ENCODE peak calls at places on chromosomes 4 and X, in five cellular contexts. One of them, this sample, is unnamed.

GRCh38 chrX:1719270-1719669 is 104.4 kb downstream of the ASMT start:
- DNase-seq in lower leg skin: no peak
- DNase-seq in H1: no peak
- DNase-seq in adrenal gland: no peak
- DNase-seq in A549: no peak
- DNase-seq in this sample: no peak

GRCh38 chrX:151754042-151754419 is 19.5 kb downstream of the CNGA2 start:
- DNase-seq in H1: peak; percentile 43
- DNase-seq in adrenal gland: no peak
- DNase-seq in A549: peak; percentile 11
- DNase-seq in lower leg skin: peak; percentile 74
- DNase-seq in this sample: no peak

GRCh38 chr4:129446074-129446473 is 350.1 kb downstream of the C4orf33 start:
- DNase-seq in adrenal gland: no peak
- DNase-seq in lower leg skin: no peak
- DNase-seq in H1: no peak
- DNase-seq in A549: no peak
- DNase-seq in this sample: no peak

GRCh38 chrX:13868481-13869040 is 51.7 kb upstream of the GPM6B start:
- DNase-seq in lower leg skin: no peak
- DNase-seq in H1: no peak
- DNase-seq in adrenal gland: no peak
- DNase-seq in A549: no peak
- DNase-seq in this sample: no peak

GRCh38 chrX:29788991-29789699 is 426.2 kb upstream of the MAGEB2 start:
- DNase-seq in A549: no peak
- DNase-seq in lower leg skin: no peak
- DNase-seq in H1: no peak
- DNase-seq in adrenal gland: no peak
- DNase-seq in this sample: no peak

GRCh38 chrX:40543661-40544328 is 37.0 kb upstream of the ATP6AP2 start:
- DNase-seq in lower leg skin: no peak
- DNase-seq in H1: no peak
- DNase-seq in adrenal gland: no peak
- DNase-seq in A549: no peak
- DNase-seq in this sample: no peak

GRCh38 chrX:39532761-39533160 is 565.0 kb downstream of the BCOR start:
- DNase-seq in lower leg skin: peak; percentile 54
- DNase-seq in adrenal gland: no peak
- DNase-seq in A549: no peak
- DNase-seq in H1: no peak
- DNase-seq in this sample: no peak

GRCh38 chrX:43969504-43970501 is 3.4 kb downstream of the NDP start:
- DNase-seq in adrenal gland: no peak
- DNase-seq in lower leg skin: no peak
- DNase-seq in A549: no peak
- DNase-seq in H1: no peak
- DNase-seq in this sample: no peak

GRCh38 chrX:68829594-68830485 is 1.0 kb downstream of the EFNB1 start:
- DNase-seq in A549: peak; percentile 14
- DNase-seq in lower leg skin: peak; percentile 87
- DNase-seq in H1: peak; percentile 40
- DNase-seq in adrenal gland: no peak
- DNase-seq in this sample: no peak

GRCh38 chr4:164956766-164957643 is 20.5 kb downstream of the TRIM61 start:
- DNase-seq in A549: peak; percentile 72
- DNase-seq in H1: peak; percentile 69
- DNase-seq in lower leg skin: peak; percentile 90
- DNase-seq in adrenal gland: peak; percentile 82
- DNase-seq in this sample: peak; percentile 24

GRCh38 chr4:77956917-77957316 is 94.3 kb downstream of the MRPL1 start:
- DNase-seq in A549: no peak
- DNase-seq in lower leg skin: no peak
- DNase-seq in adrenal gland: no peak
- DNase-seq in H1: no peak
- DNase-seq in this sample: no peak

GRCh38 chr4:26362745-26363439 is 42.1 kb downstream of the RBPJ start:
- DNase-seq in H1: no peak
- DNase-seq in A549: no peak
- DNase-seq in adrenal gland: no peak
- DNase-seq in lower leg skin: no peak
- DNase-seq in this sample: no peak

GRCh38 chrX:11397680-11398079 is 104.5 kb downstream of the AMELX start:
- DNase-seq in lower leg skin: no peak
- DNase-seq in A549: no peak
- DNase-seq in H1: no peak
- DNase-seq in adrenal gland: no peak
- DNase-seq in this sample: no peak

GRCh38 chr4:522911-523443 is 24.0 kb downstream of the PIGG start:
- DNase-seq in adrenal gland: no peak
- DNase-seq in lower leg skin: no peak
- DNase-seq in A549: no peak
- DNase-seq in H1: no peak
- DNase-seq in this sample: no peak

GRCh38 chrX:109629310-109629709 is 4.3 kb upstream of the KCNE5 start:
- DNase-seq in adrenal gland: no peak
- DNase-seq in H1: no peak
- DNase-seq in lower leg skin: no peak
- DNase-seq in A549: no peak
- DNase-seq in this sample: no peak

GRCh38 chrX:9147631-9148189 is 113.8 kb upstream of the FAM9B start:
- DNase-seq in H1: peak; percentile 45
- DNase-seq in lower leg skin: no peak
- DNase-seq in adrenal gland: no peak
- DNase-seq in A549: no peak
- DNase-seq in this sample: no peak

GRCh38 chr4:56976878-56977320 is 507 bp downstream of the NOA1 start:
- DNase-seq in A549: peak; percentile 12
- DNase-seq in lower leg skin: no peak
- DNase-seq in adrenal gland: peak; percentile 27
- DNase-seq in H1: peak; percentile 78
- DNase-seq in this sample: no peak

GRCh38 chrX:153516055-153516454 is 1.4 kb upstream of the ATP2B3 start:
- DNase-seq in A549: no peak
- DNase-seq in adrenal gland: no peak
- DNase-seq in H1: no peak
- DNase-seq in lower leg skin: no peak
- DNase-seq in this sample: no peak

GRCh38 chr4:127601029-127601428 is 31.7 kb upstream of the INTU start:
- DNase-seq in adrenal gland: no peak
- DNase-seq in lower leg skin: no peak
- DNase-seq in A549: no peak
- DNase-seq in H1: no peak
- DNase-seq in this sample: no peak

GRCh38 chr4:159052315-159052714 is 50.6 kb upstream of the RAPGEF2 start:
- DNase-seq in A549: no peak
- DNase-seq in lower leg skin: no peak
- DNase-seq in adrenal gland: no peak
- DNase-seq in H1: no peak
- DNase-seq in this sample: no peak

GRCh38 chr4:76463568-76463967 is 28.5 kb downstream of the SHROOM3 start:
- DNase-seq in H1: no peak
- DNase-seq in A549: no peak
- DNase-seq in adrenal gland: no peak
- DNase-seq in lower leg skin: no peak
- DNase-seq in this sample: no peak

GRCh38 chr4:54541426-54542118 is 116.2 kb upstream of the KIT start:
- DNase-seq in A549: no peak
- DNase-seq in lower leg skin: no peak
- DNase-seq in adrenal gland: no peak
- DNase-seq in H1: no peak
- DNase-seq in this sample: no peak

GRCh38 chr4:3190549-3190948 is 58.4 kb upstream of the MSANTD1 start:
- DNase-seq in lower leg skin: peak; percentile 46
- DNase-seq in adrenal gland: no peak
- DNase-seq in A549: no peak
- DNase-seq in H1: no peak
- DNase-seq in this sample: no peak

GRCh38 chr4:184614509-184614908 is 34.7 kb downstream of the CASP3 start:
- DNase-seq in adrenal gland: no peak
- DNase-seq in lower leg skin: no peak
- DNase-seq in H1: no peak
- DNase-seq in A549: no peak
- DNase-seq in this sample: no peak

GRCh38 chr4:184613405-184613804 is 35.8 kb downstream of the CASP3 start:
- DNase-seq in A549: no peak
- DNase-seq in adrenal gland: no peak
- DNase-seq in H1: no peak
- DNase-seq in lower leg skin: no peak
- DNase-seq in this sample: no peak

GRCh38 chr4:184617611-184618196 is 31.5 kb downstream of the CASP3 start:
- DNase-seq in A549: no peak
- DNase-seq in lower leg skin: no peak
- DNase-seq in H1: peak; percentile 66
- DNase-seq in adrenal gland: no peak
- DNase-seq in this sample: no peak

GRCh38 chr4:184620208-184620867 is 28.9 kb downstream of the CASP3 start:
- DNase-seq in H1: no peak
- DNase-seq in adrenal gland: no peak
- DNase-seq in lower leg skin: no peak
- DNase-seq in A549: no peak
- DNase-seq in this sample: no peak

GRCh38 chr4:184616633-184617471 is 32.4 kb downstream of the CASP3 start:
- DNase-seq in H1: peak; percentile 50
- DNase-seq in A549: no peak
- DNase-seq in adrenal gland: no peak
- DNase-seq in lower leg skin: no peak
- DNase-seq in this sample: no peak
- TF ChIP-seq POLR2A in H1: no peak
- TF ChIP-seq POLR2A in A549: no peak
- TF ChIP-seq POLR2A in adrenal gland: no peak
- TF ChIP-seq POLR2A in lower leg skin: no peak
- TF ChIP-seq POLR2A in this sample: no peak

DNA sequence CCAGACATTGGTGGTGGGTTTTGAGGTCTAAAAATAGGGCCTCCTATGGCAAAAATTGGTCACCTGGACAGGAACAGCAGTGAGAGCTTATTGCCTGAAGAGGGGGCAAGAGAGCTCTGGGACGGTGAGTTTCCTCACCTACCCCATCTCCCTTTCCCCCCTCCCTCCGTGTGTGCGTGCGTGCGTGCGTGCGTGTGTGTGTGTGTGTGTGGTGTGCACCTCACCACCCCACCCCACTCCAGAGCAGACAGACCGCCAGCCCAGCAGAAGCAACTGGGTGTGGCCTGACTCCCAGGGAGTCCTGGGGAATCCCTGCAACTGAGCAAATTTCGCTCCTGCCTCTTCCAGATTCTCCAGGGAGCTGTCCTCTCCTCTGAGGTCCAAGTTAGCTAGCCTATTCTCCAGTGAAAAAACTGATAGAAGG is 44.7 kb downstream of the PRPS1 start:
- DNase-seq in lower leg skin: peak; percentile 96
- DNase-seq in A549: peak; percentile 31
- DNase-seq in H1: peak; percentile 56
- DNase-seq in adrenal gland: peak; percentile 85
- DNase-seq in this sample: peak; percentile 52
- TF ChIP-seq POLR2A in lower leg skin: no peak
- TF ChIP-seq POLR2A in A549: no peak
- TF ChIP-seq POLR2A in H1: no peak
- TF ChIP-seq POLR2A in adrenal gland: no peak
- TF ChIP-seq POLR2A in this sample: no peak

GRCh38 chr4:52979821-52980590 is 117.9 kb downstream of the RASL11B start:
- DNase-seq in H1: no peak
- DNase-seq in adrenal gland: no peak
- DNase-seq in A549: no peak
- DNase-seq in lower leg skin: no peak
- DNase-seq in this sample: no peak

GRCh38 chr4:52979020-52979419 is 116.9 kb downstream of the RASL11B start:
- DNase-seq in A549: no peak
- DNase-seq in lower leg skin: no peak
- DNase-seq in H1: no peak
- DNase-seq in adrenal gland: no peak
- DNase-seq in this sample: no peak

GRCh38 chr4:52984469-52984868 is 122.4 kb downstream of the RASL11B start:
- DNase-seq in adrenal gland: no peak
- DNase-seq in H1: no peak
- DNase-seq in A549: no peak
- DNase-seq in lower leg skin: no peak
- DNase-seq in this sample: no peak

GRCh38 chr4:52983563-52984303 is 121.6 kb downstream of the RASL11B start:
- DNase-seq in lower leg skin: no peak
- DNase-seq in adrenal gland: no peak
- DNase-seq in H1: no peak
- DNase-seq in A549: peak; percentile 10
- DNase-seq in this sample: no peak

DNA sequence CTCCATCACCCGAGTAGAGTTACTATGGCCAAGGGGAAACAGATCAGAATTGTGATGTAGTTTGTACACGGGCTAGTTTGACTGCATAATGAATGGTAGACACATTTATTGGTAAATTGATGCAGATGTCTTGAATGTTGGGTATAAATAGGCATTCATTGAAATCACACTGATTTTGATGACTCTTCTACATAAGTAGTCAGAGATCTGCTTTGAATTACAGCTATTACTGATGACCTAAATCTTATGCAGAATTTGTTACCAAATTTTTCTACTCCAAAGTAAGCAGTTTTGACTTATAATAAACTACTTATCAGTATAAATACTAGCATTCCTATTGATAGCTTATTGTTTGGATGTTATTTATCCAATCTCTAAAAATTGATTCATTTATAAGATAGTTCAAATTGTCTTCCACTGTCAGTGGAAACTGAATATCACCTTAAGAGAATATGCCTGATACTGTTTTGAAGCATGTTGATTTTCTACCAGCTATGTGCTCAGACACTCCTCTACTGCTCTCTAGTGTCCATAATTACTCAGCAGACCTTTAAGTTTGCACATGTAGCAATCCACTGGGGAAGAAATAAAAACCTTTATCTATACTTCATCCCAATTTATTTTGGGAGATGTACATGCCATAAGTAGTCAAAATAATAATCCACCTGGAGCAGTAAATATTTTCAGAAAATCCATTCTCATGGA is 120.3 kb downstream of the RASL11B start:
- DNase-seq in A549: peak; percentile 4
- DNase-seq in lower leg skin: no peak
- DNase-seq in H1: no peak
- DNase-seq in adrenal gland: no peak
- DNase-seq in this sample: no peak
- TF ChIP-seq POLR2A in A549: no peak
- TF ChIP-seq POLR2A in lower leg skin: no peak
- TF ChIP-seq POLR2A in H1: no peak
- TF ChIP-seq POLR2A in adrenal gland: no peak
- TF ChIP-seq POLR2A in this sample: no peak

GRCh38 chrX:78104447-78105176 is 564 bp downstream of the PGK1 start:
- DNase-seq in adrenal gland: peak; percentile 60
- DNase-seq in A549: peak; percentile 35
- DNase-seq in lower leg skin: peak; percentile 90
- DNase-seq in H1: no peak
- DNase-seq in this sample: no peak
- TF ChIP-seq POLR2A in adrenal gland: no peak
- TF ChIP-seq POLR2A in A549: no peak
- TF ChIP-seq POLR2A in lower leg skin: no peak
- TF ChIP-seq POLR2A in H1: no peak
- TF ChIP-seq POLR2A in this sample: no peak